ENCODE peak calls at places on chromosomes 16 and 17, in eight cellular contexts. W, I, F, O, G, H, K and R are unnamed samples.

GRCh38 chr16:38941-39892 is 14.2 kb downstream of the POLR3K start:
- DNase-seq in W (peak), I (peak), F (no peak), O (peak), G (peak), H (no peak), K (no peak), R (no peak)

GRCh38 chr16:2925951-2926659 is 14.4 kb downstream of the FLYWCH1 start:
- DNase-seq in W (no peak), I (no peak), F (no peak), O (no peak), G (no peak), H (no peak), K (no peak), R (no peak)

GRCh38 chr16:11586856-11587642 is at the start of gene LITAF:
- DNase-seq in W (peak), I (peak), F (peak), O (peak), G (peak), H (peak), K (peak), R (peak)

GRCh38 chr17:43671075-43671692 is 9.5 kb upstream of the MEOX1 start:
- DNase-seq in W (no peak), I (no peak), F (peak), O (no peak), G (no peak), H (no peak), K (no peak), R (no peak)

GRCh38 chr16:8665529-8665928 is 8.9 kb upstream of the ABAT start:
- DNase-seq in W (no peak), I (no peak), F (no peak), O (no peak), G (no peak), H (peak), K (no peak), R (no peak)

GRCh38 chr16:4572715-4573114 is 16.6 kb downstream of the C16orf96 start:
- DNase-seq in W (no peak), I (no peak), F (no peak), O (no peak), G (no peak), H (no peak), K (no peak), R (no peak)

GRCh38 chr17:49787932-49788442 is 494 bp upstream of the KAT7 start:
- DNase-seq in W (peak), I (no peak), F (no peak), O (no peak), G (no peak), H (no peak), K (no peak), R (no peak)

GRCh38 chr17:81517339-81518112 is 4.9 kb upstream of the ACTG1 start:
- DNase-seq in W (peak), I (no peak), F (no peak), O (peak), G (no peak), H (no peak), K (peak), R (no peak)

GRCh38 chr17:82416264-82416663 is 1.9 kb upstream of the HEXD start:
- DNase-seq in W (no peak), I (no peak), F (no peak), O (no peak), G (no peak), H (no peak), K (no peak), R (no peak)

GRCh38 chr16:50193594-50193993 is 40.5 kb downstream of the TENT4B start:
- DNase-seq in W (no peak), I (no peak), F (no peak), O (no peak), G (no peak), H (no peak), K (no peak), R (no peak)

GRCh38 chr17:36742267-36743000 is 141.1 kb downstream of the MRM1 start:
- DNase-seq in W (no peak), I (no peak), F (no peak), O (no peak), G (no peak), H (no peak), K (no peak), R (no peak)

GRCh38 chr17:71338396-71338795 is 782.4 kb upstream of the SOX9 start:
- DNase-seq in W (no peak), I (no peak), F (peak), O (no peak), G (no peak), H (no peak), K (no peak), R (peak)

GRCh38 chr16:1216296-1216619 is 8.8 kb downstream of the TPSG1 start:
- DNase-seq in W (no peak), I (no peak), F (no peak), O (no peak), G (no peak), H (no peak), K (no peak), R (no peak)